ENCODE peak calls at places on chromosomes 5 and 9, in seven cellular contexts. O is cardiac muscle cell; C is foreskin keratinocyte; X is fibroblast of lung; K is NCI-H226; A is stimulated activated CD8-positive, alpha-beta memory T cell treated with anti-CD3 and anti-CD28 coated beads, Interleukin-15, amount 100 ng/mL, for 48 hours; N is stromal cell of bone marrow. Z is an unnamed sample.

GRCh38 chr5:39148983-39149534 is 70.3 kb downstream of the FYB1 start:
- DNase-seq in O (no peak), C (peak), X (peak), K (no peak), A (no peak), N (no peak), Z (no peak)

GRCh38 chr5:129171194-129171944 is 76.8 kb downstream of the ISOC1 start:
- DNase-seq in O (no peak), C (no peak), X (no peak), K (no peak), A (no peak), N (no peak), Z (no peak)

GRCh38 chr5:66896207-66896606 is 300.0 kb downstream of the MAST4 start:
- DNase-seq in O (no peak), C (peak), X (no peak), K (no peak), A (no peak), N (no peak), Z (no peak)

GRCh38 chr5:116455061-116455460 is 119.6 kb downstream of the SEMA6A start:
- DNase-seq in O (peak), C (peak), X (no peak), K (no peak), A (no peak), N (no peak), Z (no peak)

GRCh38 chr9:12784461-12785250 is 9.8 kb downstream of the LURAP1L start:
- DNase-seq in O (no peak), C (peak), X (peak), K (peak), A (no peak), N (peak), Z (peak)

GRCh38 chr5:80960531-80961375 is 590 bp downstream of the RASGRF2 start:
- DNase-seq in O (peak), C (peak), X (peak), K (no peak), A (peak), N (no peak), Z (no peak)

GRCh38 chr9:115614931-115615401 is 497.0 kb upstream of the TNC start:
- DNase-seq in O (no peak), C (peak), X (no peak), K (no peak), A (no peak), N (no peak), Z (no peak)

GRCh38 chr5:53350991-53351770 is 129.2 kb upstream of the FST start:
- DNase-seq in O (peak), C (no peak), X (no peak), K (no peak), A (no peak), N (no peak), Z (no peak)

GRCh38 chr5:179269781-179270543 is 75.3 kb downstream of the ADAMTS2 start:
- DNase-seq in O (no peak), C (no peak), X (no peak), K (no peak), A (no peak), N (no peak), Z (no peak)

GRCh38 chr9:71249729-71250317 is 128.4 kb upstream of the TRPM3 start:
- DNase-seq in O (peak), C (peak), X (peak), K (peak), A (no peak), N (peak), Z (peak)

GRCh38 chr9:15977438-15977837 is 424.6 kb downstream of the CCDC171 start:
- DNase-seq in O (no peak), C (no peak), X (no peak), K (no peak), A (no peak), N (no peak), Z (no peak)

GRCh38 chr5:131994533-131995226 is 16.8 kb downstream of the ACSL6 start:
- DNase-seq in O (peak), C (no peak), X (no peak), K (no peak), A (no peak), N (no peak), Z (no peak)

GRCh38 chr9:117104972-117105495 is 309.8 kb downstream of the ASTN2 start:
- DNase-seq in O (no peak), C (no peak), X (no peak), K (no peak), A (no peak), N (no peak), Z (no peak)

GRCh38 chr5:13866792-13867191 is 77.7 kb downstream of the DNAH5 start:
- DNase-seq in O (peak), C (peak), X (peak), K (peak), A (no peak), N (peak), Z (peak)

GRCh38 chr5:137718611-137719010 is 17.3 kb downstream of the KLHL3 start:
- DNase-seq in O (no peak), C (no peak), X (no peak), K (no peak), A (no peak), N (no peak), Z (no peak)

GRCh38 chr5:158658439-158659230 is 441.1 kb downstream of the EBF1 start:
- DNase-seq in O (no peak), C (no peak), X (peak), K (no peak), A (no peak), N (peak), Z (no peak)

GRCh38 chr9:77848897-77849296 is 182.7 kb downstream of the GNAQ start:
- DNase-seq in O (no peak), C (peak), X (peak), K (peak), A (no peak), N (peak), Z (peak)